ENCODE peak calls at places on chromosomes 13 and 19, in six cellular contexts. B is effector memory CD4-positive, alpha-beta T cell; H is GM12865; C is breast epithelium; P is NCI-H446; V is stimulated activated naive CD8-positive, alpha-beta T cell treated with anti-CD3 and anti-CD28 coated beads, Interleukin-15, Interleukin-2, amounts not matched to agents 100 U/mL and 50 U/mL, for 24 hours. I is an unnamed sample.

GRCh38 chr13:49716615-49717014 is 25.3 kb upstream of the EBPL start:
- DNase-seq in B (no peak), H (no peak), C (no peak), P (no peak), V (no peak), I (no peak)

GRCh38 chr13:38099751-38100150 is 230.2 kb upstream of the TRPC4 start:
- DNase-seq in B (no peak), H (no peak), C (no peak), P (no peak), V (no peak), I (no peak)

GRCh38 chr19:35155441-35155840 is 906 bp downstream of the FXYD5 start:
- DNase-seq in B (no peak), H (peak), C (no peak), P (no peak), V (peak), I (no peak)

GRCh38 chr13:38685974-38686571 is 804 bp upstream of the FREM2 start:
- DNase-seq in B (no peak), H (peak), C (no peak), P (peak), V (no peak), I (no peak)

GRCh38 chr13:113429608-113429985 is 23.7 kb downstream of the ADPRHL1 start:
- DNase-seq in B (no peak), H (no peak), C (no peak), P (no peak), V (no peak), I (no peak)

GRCh38 chr19:14366529-14366928 is 14.7 kb upstream of the ADGRE5 start:
- DNase-seq in B (peak), H (peak), C (peak), P (no peak), V (peak), I (no peak)

GRCh38 chr19:45601115-45601514 is 897 bp downstream of the GPR4 start:
- DNase-seq in B (no peak), H (no peak), C (no peak), P (no peak), V (no peak), I (no peak)

GRCh38 chr13:32381539-32381938 is 46.4 kb downstream of the N4BP2L1 start:
- DNase-seq in B (no peak), H (peak), C (no peak), P (no peak), V (no peak), I (no peak)

GRCh38 chr13:44386932-44387556 is 13.4 kb downstream of the SERP2 start:
- DNase-seq in B (no peak), H (no peak), C (no peak), P (no peak), V (no peak), I (no peak)

GRCh38 chr13:92804346-92804745 is 422.3 kb upstream of the GPC6 start:
- DNase-seq in B (no peak), H (no peak), C (no peak), P (no peak), V (no peak), I (no peak)

GRCh38 chr19:46788968-46789338 is 559 bp upstream of the SLC1A5 start:
- DNase-seq in B (no peak), H (no peak), C (no peak), P (no peak), V (no peak), I (no peak)

GRCh38 chr13:46388846-46389245 is 1.8 kb upstream of the RUBCNL start:
- DNase-seq in B (no peak), H (no peak), C (no peak), P (no peak), V (no peak), I (no peak)

GRCh38 chr19:2457394-2458037 is 757 bp upstream of the LMNB2 start:
- DNase-seq in B (no peak), H (no peak), C (no peak), P (no peak), V (no peak), I (no peak)

GRCh38 chr13:76832258-76832988 is 53.8 kb downstream of the KCTD12 start:
- DNase-seq in B (no peak), H (no peak), C (no peak), P (no peak), V (no peak), I (no peak)

GRCh38 chr19:18223860-18224524 is 2.2 kb downstream of the PDE4C start:
- DNase-seq in B (no peak), H (peak), C (no peak), P (no peak), V (peak), I (no peak)

GRCh38 chr13:46667687-46668281 is 114.8 kb downstream of the LRCH1 start:
- DNase-seq in B (no peak), H (peak), C (no peak), P (no peak), V (no peak), I (no peak)

GRCh38 chr19:11736696-11737095 is 2.0 kb downstream of the ZNF823 start:
- DNase-seq in B (no peak), H (peak), C (no peak), P (no peak), V (peak), I (peak)

GRCh38 chr13:36420437-36420891 is 11.8 kb upstream of the CCNA1 start:
- DNase-seq in B (no peak), H (peak), C (peak), P (peak), V (peak), I (peak)

GRCh38 chr13:46721054-46721453 is 75.9 kb downstream of the ESD start:
- DNase-seq in B (no peak), H (peak), C (no peak), P (peak), V (peak), I (no peak)

GRCh38 chr19:15300533-15301194 is 31.7 kb downstream of the BRD4 start:
- DNase-seq in B (no peak), H (no peak), C (no peak), P (no peak), V (no peak), I (no peak)

GRCh38 chr19:7716762-7717161 is 14.8 kb upstream of the FCER2 start:
- DNase-seq in B (no peak), H (no peak), C (no peak), P (no peak), V (no peak), I (no peak)

GRCh38 chr13:114049026-114049425 is 75.2 kb upstream of the C13orf46 start:
- DNase-seq in B (no peak), H (peak), C (no peak), P (no peak), V (peak), I (no peak)

GRCh38 chr13:113224486-113224885 is 15.1 kb downstream of the CUL4A start:
- DNase-seq in B (no peak), H (no peak), C (no peak), P (no peak), V (no peak), I (no peak)

GRCh38 chr19:31220540-31220939 is 128.7 kb downstream of the TSHZ3 start:
- DNase-seq in B (no peak), H (no peak), C (no peak), P (no peak), V (peak), I (peak)

GRCh38 chr13:41196620-41197019 is 2.3 kb upstream of the KBTBD7 start:
- DNase-seq in B (no peak), H (no peak), C (no peak), P (no peak), V (no peak), I (no peak)

I was measured in HL-60.